ENCODE peak calls at places on chromosome 2, in ten cellular contexts. Q, X, Z, A, H, R, E, T, B and D are unnamed samples.

GRCh38 chr2:98520806-98521205 is 76.1 kb downstream of the INPP4A start:
- DNase-seq in Q (no peak), E (no peak), T (no peak), A (no peak), R (no peak), B (no peak), X (no peak), Z (no peak), H (no peak), D (no peak)

GRCh38 chr2:140526575-140526974 is 1604.2 kb downstream of the LRP1B start:
- DNase-seq in R (no peak), H (no peak), E (peak), X (no peak), Z (no peak), Q (no peak), A (no peak), B (no peak), T (no peak), D (no peak)

GRCh38 chr2:197198890-197199289 is 111.7 kb downstream of the ANKRD44 start:
- DNase-seq in Z (peak), R (peak), A (no peak), T (no peak), E (peak), H (peak), B (peak), X (peak), Q (no peak), D (peak)

GRCh38 chr2:160427629-160428424 is 65.8 kb downstream of the RBMS1 start:
- DNase-seq in H (no peak), X (no peak), T (no peak), Z (peak), R (peak), B (no peak), E (peak), Q (no peak), A (no peak), D (no peak)

GRCh38 chr2:54969295-54969939 is 80.8 kb downstream of the RTN4 start:
- DNase-seq in Z (no peak), E (no peak), X (no peak), H (no peak), A (no peak), B (no peak), T (no peak), R (no peak), Q (no peak), D (no peak)

GRCh38 chr2:109614715-109615636 is 812 bp downstream of the SOWAHC start:
- DNase-seq in H (peak), B (no peak), E (peak), R (no peak), T (peak), Z (no peak), A (peak), Q (no peak), X (peak), D (no peak)

GRCh38 chr2:80454628-80455027 is 150.1 kb upstream of the LRRTM1 start:
- DNase-seq in Z (no peak), H (no peak), A (no peak), B (no peak), Q (no peak), T (no peak), X (peak), E (no peak), R (no peak), D (no peak)

GRCh38 chr2:109260886-109261700 is 132.1 kb downstream of the SH3RF3 start:
- DNase-seq in B (no peak), X (no peak), R (no peak), T (peak), E (peak), H (no peak), Z (no peak), Q (no peak), A (no peak), D (no peak)

GRCh38 chr2:121386707-121387106 is 101.7 kb upstream of the TFCP2L1 start:
- DNase-seq in B (no peak), Z (no peak), X (no peak), A (no peak), Q (no peak), T (no peak), H (no peak), E (peak), R (no peak), D (no peak)

GRCh38 chr2:40271066-40271465 is 180.8 kb downstream of the SLC8A1 start:
- DNase-seq in Z (no peak), T (no peak), B (no peak), Q (no peak), E (no peak), A (no peak), R (no peak), X (no peak), H (no peak), D (no peak)

GRCh38 chr2:54483426-54483825 is 27.3 kb downstream of the SPTBN1 start:
- DNase-seq in Q (no peak), T (no peak), E (no peak), B (no peak), R (no peak), X (no peak), H (no peak), Z (no peak), A (no peak), D (no peak)

GRCh38 chr2:60888853-60889252 is 7.5 kb downstream of the REL start:
- DNase-seq in H (no peak), T (no peak), E (no peak), B (no peak), A (no peak), X (no peak), Q (no peak), Z (no peak), R (no peak), D (no peak)

GRCh38 chr2:197613509-197613987 is 61.8 kb downstream of the RFTN2 start:
- DNase-seq in T (no peak), B (no peak), Q (no peak), X (no peak), E (peak), H (no peak), Z (no peak), A (no peak), R (no peak), D (no peak)

GRCh38 chr2:6025391-6025790 is 333.2 kb downstream of the SOX11 start:
- DNase-seq in Q (no peak), Z (no peak), E (no peak), X (no peak), A (no peak), H (no peak), R (no peak), T (no peak), B (no peak), D (no peak)

GRCh38 chr2:69645026-69645425 is 1.5 kb upstream of the AAK1 start:
- DNase-seq in Q (no peak), B (no peak), X (no peak), H (no peak), Z (peak), T (no peak), A (no peak), R (peak), E (no peak), D (no peak)

GRCh38 chr2:120440521-120441350 is 94.8 kb downstream of the INHBB start:
- DNase-seq in T (no peak), H (no peak), B (no peak), R (no peak), Q (no peak), X (no peak), E (no peak), Z (no peak), A (no peak), D (no peak)

GRCh38 chr2:52036036-52036435 is 1004.1 kb upstream of the NRXN1 start:
- DNase-seq in Z (no peak), B (no peak), R (no peak), T (no peak), H (no peak), X (no peak), Q (no peak), E (no peak), A (no peak), D (no peak)

GRCh38 chr2:7666561-7667259 is 749.5 kb downstream of the RNF144A start:
- DNase-seq in E (no peak), T (no peak), R (no peak), H (no peak), A (no peak), B (no peak), Z (no peak), Q (no peak), X (no peak), D (no peak)

GRCh38 chr2:43039376-43040080 is 186.9 kb downstream of the ZFP36L2 start:
- DNase-seq in T (no peak), X (no peak), H (peak), Q (no peak), Z (no peak), E (no peak), R (no peak), B (no peak), A (no peak), D (no peak)

GRCh38 chr2:224861266-224861665 is 145.1 kb upstream of the CCDC195 start:
- DNase-seq in Q (no peak), X (no peak), R (no peak), Z (no peak), A (no peak), T (no peak), B (no peak), E (no peak), H (no peak), D (no peak)

GRCh38 chr2:20438334-20439192 is 8.3 kb upstream of the RHOB start:
- DNase-seq in R (no peak), H (peak), X (no peak), E (peak), T (no peak), A (no peak), Z (no peak), Q (no peak), B (no peak), D (no peak)

GRCh38 chr2:9206991-9207640 is 504 bp downstream of the ASAP2 start:
- DNase-seq in Z (no peak), T (no peak), E (peak), H (no peak), A (peak), B (no peak), Q (no peak), X (peak), R (no peak), D (peak)

GRCh38 chr2:24813645-24814257 is 20.5 kb downstream of the CENPO start:
- DNase-seq in A (no peak), H (no peak), T (no peak), Z (no peak), X (no peak), Q (no peak), R (no peak), B (no peak), E (no peak), D (no peak)

GRCh38 chr2:86068098-86069047 is 37.3 kb downstream of the POLR1A start:
- DNase-seq in A (no peak), X (no peak), B (no peak), E (no peak), H (no peak), R (peak), Q (no peak), Z (peak), T (no peak), D (peak)

GRCh38 chr2:32937602-32938450 is 8.9 kb upstream of the LTBP1 start:
- DNase-seq in Z (no peak), E (peak), T (peak), A (no peak), R (no peak), Q (no peak), X (no peak), B (no peak), H (no peak), D (no peak)

GRCh38 chr2:171972329-171972982 is 27.3 kb upstream of the METAP1D start:
- DNase-seq in H (no peak), X (no peak), Q (no peak), A (no peak), R (no peak), B (no peak), E (no peak), T (no peak), Z (no peak), D (no peak)

GRCh38 chr2:160407393-160408204 is 86.0 kb downstream of the RBMS1 start:
- DNase-seq in E (peak), Q (no peak), T (peak), X (peak), H (peak), R (peak), A (peak), B (no peak), Z (peak), D (peak)

GRCh38 chr2:68196120-68196716 is 38.5 kb downstream of the PNO1 start:
- DNase-seq in R (peak), X (no peak), Z (peak), T (peak), B (no peak), E (no peak), Q (no peak), A (no peak), H (no peak), D (no peak)

GRCh38 chr2:109637749-109638570 is 23.8 kb downstream of the SOWAHC start:
- DNase-seq in A (no peak), H (no peak), X (no peak), B (no peak), R (no peak), E (peak), T (no peak), Q (no peak), Z (no peak), D (peak)

GRCh38 chr2:189580267-189580661 is 322 bp downstream of the SLC40A1 start:
- DNase-seq in R (no peak), E (peak), X (peak), B (no peak), Q (no peak), T (peak), H (peak), A (peak), Z (peak), D (peak)

GRCh38 chr2:24926602-24927252 is 6.7 kb upstream of the ADCY3 start:
- DNase-seq in A (no peak), R (no peak), H (peak), Q (no peak), X (no peak), E (peak), Z (peak), T (peak), B (no peak), D (no peak)

GRCh38 chr2:216698895-216699294 is 3.5 kb upstream of the IGFBP5 start:
- DNase-seq in X (peak), H (no peak), Z (peak), B (no peak), E (peak), Q (no peak), T (peak), A (no peak), R (no peak), D (peak)

GRCh38 chr2:208222351-208222750 is 32.5 kb downstream of the IDH1 start:
- DNase-seq in T (no peak), R (no peak), E (no peak), B (no peak), H (no peak), Q (no peak), Z (no peak), X (no peak), A (no peak), D (no peak)

GRCh38 chr2:134193006-134193405 is 60.9 kb upstream of the MGAT5 start:
- DNase-seq in B (no peak), X (no peak), Z (no peak), T (no peak), R (no peak), A (no peak), Q (no peak), H (no peak), E (peak), D (no peak)

GRCh38 chr2:102106133-102106556 is 36.4 kb upstream of the IL1R1 start:
- DNase-seq in X (no peak), H (no peak), A (no peak), T (no peak), B (no peak), E (peak), Z (no peak), Q (no peak), R (no peak), D (no peak)

GRCh38 chr2:229033816-229034215 is 237.3 kb downstream of the PID1 start:
- DNase-seq in Q (no peak), H (no peak), T (no peak), A (no peak), B (no peak), E (no peak), X (no peak), R (no peak), Z (no peak), D (no peak)

GRCh38 chr2:227313310-227313709 is 11.7 kb upstream of the MFF start:
- DNase-seq in X (no peak), B (no peak), R (no peak), T (no peak), Q (no peak), E (no peak), A (no peak), H (no peak), Z (no peak), D (no peak)

DNA sequence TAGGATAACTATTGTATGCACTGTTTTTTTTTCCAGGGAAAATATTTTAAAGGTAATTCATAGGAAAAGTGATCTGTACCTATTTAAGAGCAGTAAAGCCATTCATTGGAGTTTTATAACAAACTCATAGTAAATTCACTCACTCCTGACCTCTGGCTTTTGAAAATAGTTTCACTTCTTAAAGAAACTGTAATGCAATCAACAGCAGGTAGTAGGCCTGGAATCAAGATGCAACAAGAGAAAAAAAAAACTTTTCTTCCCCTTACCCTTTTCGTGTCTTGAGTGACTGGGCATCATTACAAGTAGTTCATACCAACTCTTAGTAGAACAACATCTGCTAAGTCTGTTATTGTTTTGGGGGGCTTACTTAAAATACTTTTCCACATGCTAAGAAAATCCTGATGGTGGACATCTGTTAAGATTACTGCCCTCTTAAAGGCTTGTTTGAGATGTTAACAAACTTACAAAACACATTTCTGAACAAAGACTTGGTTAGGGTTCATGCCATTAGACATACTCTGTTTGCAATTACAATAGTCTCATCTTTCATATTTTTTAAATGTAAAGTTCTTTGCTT is 164.2 kb upstream of the FOSL2 start:
- DNase-seq in B (no peak), R (no peak), X (no peak), Z (no peak), A (no peak), Q (no peak), E (no peak), T (no peak), H (no peak), D (peak)
- TF ChIP-seq CTCF in B (peak), R (peak), X (peak), Z (no peak), A (peak), Q (no peak), E (no peak), T (no peak), H (no peak), D (no peak)

GRCh38 chr2:233098615-233099014 is 38.5 kb downstream of the INPP5D start:
- DNase-seq in A (peak), Z (no peak), X (peak), R (no peak), H (no peak), E (peak), B (no peak), Q (no peak), T (peak), D (no peak)
- TF ChIP-seq CTCF in A (no peak), Z (no peak), X (peak), R (peak), H (no peak), E (peak), B (no peak), Q (peak), T (peak), D (peak)

GRCh38 chr2:173354073-173354600 is 535 bp upstream of the CDCA7 start:
- DNase-seq in Z (peak), A (no peak), E (no peak), T (no peak), B (no peak), X (peak), Q (no peak), H (peak), R (no peak), D (peak)

GRCh38 chr2:173355866-173356508 is 1.3 kb downstream of the CDCA7 start:
- DNase-seq in R (no peak), Z (no peak), T (no peak), E (no peak), A (no peak), Q (no peak), H (no peak), X (no peak), B (no peak), D (no peak)

GRCh38 chr2:173353556-173353955 is 1.1 kb upstream of the CDCA7 start:
- DNase-seq in B (no peak), T (peak), A (no peak), R (no peak), H (no peak), E (no peak), Q (no peak), X (no peak), Z (no peak), D (no peak)

GRCh38 chr2:173354601-173355131 is at the start of gene CDCA7:
- DNase-seq in Q (no peak), A (peak), H (peak), X (peak), Z (peak), T (peak), E (peak), B (no peak), R (peak), D (peak)

DNA sequence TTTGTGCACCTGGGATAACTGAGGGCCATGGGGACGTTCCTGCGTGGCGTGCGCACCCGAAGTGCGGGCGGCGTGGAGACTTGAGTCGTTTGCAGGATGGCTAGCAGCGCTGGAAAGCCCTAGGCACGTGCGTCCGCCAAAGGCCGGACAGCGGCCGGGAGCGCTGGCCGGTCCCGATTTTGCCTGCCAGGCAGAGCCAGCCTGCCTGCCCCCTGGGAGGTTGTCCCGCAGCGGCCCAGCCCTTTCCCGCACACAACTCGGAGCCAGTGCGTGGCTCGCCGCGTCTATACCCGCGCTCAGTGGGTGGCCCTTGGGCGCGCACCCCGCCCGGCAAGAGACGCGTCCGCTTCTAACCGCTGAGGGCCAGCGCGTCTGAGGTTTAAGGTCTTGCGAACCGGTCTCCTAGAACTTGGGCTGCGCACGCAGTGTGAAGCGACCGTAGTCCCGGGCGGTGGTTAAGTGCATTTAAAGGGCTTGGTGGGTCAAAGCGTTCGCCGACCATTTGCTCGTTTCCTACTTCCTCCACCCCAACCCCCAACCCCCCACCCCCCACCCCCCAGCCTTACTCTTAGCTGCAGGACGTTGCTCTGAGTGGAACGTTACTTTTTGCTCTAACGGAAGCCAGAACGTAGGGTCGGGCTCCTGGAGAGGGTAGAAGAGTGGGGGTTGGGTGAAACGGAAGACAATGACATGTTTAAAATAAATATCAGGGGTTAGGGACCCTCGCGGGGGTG is 627 bp downstream of the CDCA7 start:
- DNase-seq in T (peak), Z (peak), E (peak), R (peak), X (peak), A (peak), H (peak), Q (no peak), B (no peak), D (peak)
- TF ChIP-seq CTCF in T (no peak), Z (no peak), E (no peak), R (no peak), X (no peak), A (no peak), H (no peak), Q (no peak), B (no peak), D (no peak)

DNA sequence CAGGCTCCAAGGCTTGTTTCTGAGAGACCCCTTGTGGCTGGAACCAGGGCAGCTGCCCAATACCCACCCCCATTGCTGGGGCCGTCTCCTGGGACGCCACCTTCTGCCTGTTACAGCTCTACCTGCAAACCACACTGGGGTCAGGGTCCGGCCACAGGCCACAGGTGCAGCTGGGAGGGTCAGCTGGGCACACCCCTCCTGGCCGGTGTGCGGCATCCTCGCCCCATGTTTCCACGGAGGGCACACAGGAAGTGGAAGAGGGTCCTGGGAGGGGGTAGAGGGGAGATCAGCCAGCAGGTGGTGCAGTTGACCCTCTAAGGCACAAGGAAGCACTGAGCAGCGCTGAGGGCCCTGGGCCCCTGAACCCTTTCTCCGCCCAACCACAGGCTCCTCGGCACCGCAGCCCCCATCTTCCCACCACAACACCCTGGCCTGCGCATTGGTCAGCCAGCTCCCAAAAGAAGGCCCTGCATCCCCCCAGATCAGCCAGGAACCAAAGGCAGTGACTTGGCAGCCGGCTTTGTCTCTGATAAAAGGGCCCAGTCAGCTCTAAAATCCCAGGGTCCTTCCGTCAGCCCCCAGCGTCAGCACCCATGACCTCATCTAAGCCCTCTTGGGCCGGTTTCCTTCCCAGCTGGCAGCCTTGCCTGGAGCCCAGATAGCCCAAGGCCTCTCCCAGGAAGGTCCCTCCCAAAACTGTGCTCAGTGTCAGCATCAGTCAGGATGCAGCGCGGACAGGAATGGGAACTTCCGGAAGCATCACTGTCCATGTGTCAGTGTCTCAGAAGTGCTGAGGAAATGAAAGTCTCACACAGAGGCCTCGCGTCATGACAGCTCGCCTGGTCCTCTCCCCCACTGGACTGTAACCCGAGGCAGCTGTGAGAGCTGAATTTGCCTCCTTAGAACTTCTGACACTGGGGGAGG is 1.7 kb downstream of the ERFE start:
- DNase-seq in R (no peak), X (peak), A (no peak), Q (no peak), B (no peak), T (peak), Z (peak), E (peak), H (no peak), D (no peak)
- TF ChIP-seq CTCF in R (no peak), X (peak), A (no peak), Q (peak), B (no peak), T (peak), Z (peak), E (peak), H (no peak), D (peak)